ENCODE peak calls at places on chromosomes 6 and 20, in seven cellular contexts. One of them, this sample, is unnamed.

GRCh38 chr6:44054635-44055559 is 72.4 kb downstream of the MRPL14 start:
- DNase-seq in transverse colon: no peak
- DNase-seq in K562: no peak
- DNase-seq in sigmoid colon: no peak
- DNase-seq in stomach: no peak
- DNase-seq in ovary: no peak
- DNase-seq in upper lobe of left lung: no peak
- DNase-seq in this sample: no peak

GRCh38 chr20:59148713-59149493 is 14.7 kb upstream of the ZNF831 start:
- DNase-seq in sigmoid colon: no peak
- DNase-seq in ovary: no peak
- DNase-seq in transverse colon: no peak
- DNase-seq in upper lobe of left lung: no peak
- DNase-seq in stomach: no peak
- DNase-seq in K562: peak; percentile 9
- DNase-seq in this sample: no peak

GRCh38 chr20:46602429-46602828 is 48.8 kb downstream of the SLC13A3 start:
- DNase-seq in upper lobe of left lung: no peak
- DNase-seq in K562: no peak
- DNase-seq in ovary: no peak
- DNase-seq in sigmoid colon: no peak
- DNase-seq in transverse colon: no peak
- DNase-seq in stomach: no peak
- DNase-seq in this sample: no peak

GRCh38 chr6:49541210-49541724 is 9.2 kb upstream of the C6orf141 start:
- DNase-seq in sigmoid colon: no peak
- DNase-seq in stomach: no peak
- DNase-seq in ovary: no peak
- DNase-seq in upper lobe of left lung: no peak
- DNase-seq in K562: peak; percentile 31
- DNase-seq in transverse colon: no peak
- DNase-seq in this sample: no peak

GRCh38 chr6:44966449-44967091 is 361.6 kb upstream of the RUNX2 start:
- DNase-seq in ovary: no peak
- DNase-seq in stomach: no peak
- DNase-seq in upper lobe of left lung: no peak
- DNase-seq in K562: peak; percentile 85
- DNase-seq in transverse colon: no peak
- DNase-seq in sigmoid colon: no peak
- DNase-seq in this sample: no peak

GRCh38 chr20:5863040-5863811 is 87.1 kb downstream of the TRMT6 start:
- DNase-seq in ovary: peak; percentile 68
- DNase-seq in transverse colon: no peak
- DNase-seq in sigmoid colon: no peak
- DNase-seq in upper lobe of left lung: peak; percentile 49
- DNase-seq in K562: no peak
- DNase-seq in stomach: no peak
- DNase-seq in this sample: no peak

GRCh38 chr6:13038315-13039261 is 289.7 kb downstream of the TBC1D7 start:
- DNase-seq in ovary: no peak
- DNase-seq in upper lobe of left lung: no peak
- DNase-seq in stomach: peak; percentile 36
- DNase-seq in transverse colon: no peak
- DNase-seq in K562: no peak
- DNase-seq in sigmoid colon: no peak
- DNase-seq in this sample: no peak

GRCh38 chr6:100035873-100036653 is 42.0 kb upstream of the MCHR2 start:
- DNase-seq in upper lobe of left lung: no peak
- DNase-seq in stomach: no peak
- DNase-seq in transverse colon: no peak
- DNase-seq in sigmoid colon: no peak
- DNase-seq in ovary: no peak
- DNase-seq in K562: no peak
- DNase-seq in this sample: no peak

GRCh38 chr6:167912494-167912893 is 85.0 kb upstream of the KIF25 start:
- DNase-seq in sigmoid colon: no peak
- DNase-seq in upper lobe of left lung: no peak
- DNase-seq in ovary: no peak
- DNase-seq in transverse colon: no peak
- DNase-seq in K562: no peak
- DNase-seq in stomach: no peak
- DNase-seq in this sample: no peak

GRCh38 chr6:167913699-167914098 is 83.8 kb upstream of the KIF25 start:
- DNase-seq in transverse colon: no peak
- DNase-seq in upper lobe of left lung: no peak
- DNase-seq in ovary: no peak
- DNase-seq in stomach: no peak
- DNase-seq in sigmoid colon: no peak
- DNase-seq in K562: no peak
- DNase-seq in this sample: no peak

GRCh38 chr6:167918507-167919278 is 78.8 kb upstream of the KIF25 start:
- DNase-seq in transverse colon: no peak
- DNase-seq in upper lobe of left lung: no peak
- DNase-seq in sigmoid colon: no peak
- DNase-seq in stomach: no peak
- DNase-seq in K562: no peak
- DNase-seq in ovary: no peak
- DNase-seq in this sample: no peak

GRCh38 chr6:167917755-167918154 is 79.7 kb upstream of the KIF25 start:
- DNase-seq in sigmoid colon: no peak
- DNase-seq in stomach: no peak
- DNase-seq in transverse colon: no peak
- DNase-seq in upper lobe of left lung: no peak
- DNase-seq in ovary: no peak
- DNase-seq in K562: no peak
- DNase-seq in this sample: no peak

GRCh38 chr6:167915139-167915538 is 82.3 kb upstream of the KIF25 start:
- DNase-seq in sigmoid colon: no peak
- DNase-seq in ovary: no peak
- DNase-seq in transverse colon: no peak
- DNase-seq in stomach: no peak
- DNase-seq in K562: no peak
- DNase-seq in upper lobe of left lung: no peak
- DNase-seq in this sample: no peak
- H3K36me3 ChIP-seq in sigmoid colon: peaks cover 45% of the 10 kb centered on the region
- H3K36me3 ChIP-seq in ovary: no peaks in the 10 kb centered on the region
- H3K36me3 ChIP-seq in transverse colon: no peaks in the 10 kb centered on the region
- H3K36me3 ChIP-seq in stomach: peaks cover 87% of the 10 kb centered on the region
- H3K36me3 ChIP-seq in K562: peaks cover 96% of the 10 kb centered on the region
- H3K36me3 ChIP-seq in upper lobe of left lung: peaks cover 27% of the 10 kb centered on the region
- H3K36me3 ChIP-seq in this sample: peaks cover 3% of the 10 kb centered on the region

GRCh38 chr6:56437171-56437900 is 190.0 kb upstream of the COL21A1 start:
- DNase-seq in sigmoid colon: no peak
- DNase-seq in transverse colon: no peak
- DNase-seq in ovary: no peak
- DNase-seq in stomach: no peak
- DNase-seq in upper lobe of left lung: no peak
- DNase-seq in K562: no peak
- DNase-seq in this sample: no peak
- TF ChIP-seq EP300 in sigmoid colon: no peak
- TF ChIP-seq EP300 in transverse colon: no peak
- TF ChIP-seq EP300 in ovary: no peak
- TF ChIP-seq EP300 in stomach: no peak
- TF ChIP-seq EP300 in upper lobe of left lung: no peak
- TF ChIP-seq EP300 in K562: no peak
- TF ChIP-seq EP300 in this sample: no peak

GRCh38 chr20:41064377-41064776 is 35.8 kb downstream of the TOP1 start:
- DNase-seq in stomach: no peak
- DNase-seq in K562: no peak
- DNase-seq in transverse colon: no peak
- DNase-seq in sigmoid colon: no peak
- DNase-seq in upper lobe of left lung: no peak
- DNase-seq in ovary: no peak
- DNase-seq in this sample: no peak
- H3K36me3 ChIP-seq in stomach: peaks cover 40% of the 10 kb centered on the region
- H3K36me3 ChIP-seq in K562: peaks cover 76% of the 10 kb centered on the region
- H3K36me3 ChIP-seq in transverse colon: no peaks in the 10 kb centered on the region
- H3K36me3 ChIP-seq in sigmoid colon: no peaks in the 10 kb centered on the region
- H3K36me3 ChIP-seq in upper lobe of left lung: peaks cover 6% of the 10 kb centered on the region
- H3K36me3 ChIP-seq in ovary: no peaks in the 10 kb centered on the region
- H3K36me3 ChIP-seq in this sample: peaks cover 38% of the 10 kb centered on the region

GRCh38 chr6:77551135-77551534 is 87.8 kb upstream of the HTR1B start:
- DNase-seq in stomach: no peak
- DNase-seq in K562: no peak
- DNase-seq in upper lobe of left lung: no peak
- DNase-seq in sigmoid colon: no peak
- DNase-seq in ovary: no peak
- DNase-seq in transverse colon: no peak
- DNase-seq in this sample: no peak
- TF ChIP-seq EP300 in stomach: no peak
- TF ChIP-seq EP300 in K562: no peak
- TF ChIP-seq EP300 in upper lobe of left lung: no peak
- TF ChIP-seq EP300 in sigmoid colon: no peak
- TF ChIP-seq EP300 in ovary: no peak
- TF ChIP-seq EP300 in transverse colon: no peak
- TF ChIP-seq EP300 in this sample: no peak

GRCh38 chr6:158599635-158600034 is 39.7 kb downstream of the TMEM181 start:
- DNase-seq in K562: no peak
- DNase-seq in stomach: no peak
- DNase-seq in sigmoid colon: no peak
- DNase-seq in upper lobe of left lung: no peak
- DNase-seq in transverse colon: no peak
- DNase-seq in ovary: no peak
- DNase-seq in this sample: no peak

GRCh38 chr6:158597565-158597964 is 37.7 kb downstream of the TMEM181 start:
- DNase-seq in transverse colon: no peak
- DNase-seq in K562: no peak
- DNase-seq in upper lobe of left lung: no peak
- DNase-seq in sigmoid colon: no peak
- DNase-seq in stomach: no peak
- DNase-seq in ovary: no peak
- DNase-seq in this sample: no peak

GRCh38 chr6:158593670-158594069 is 33.8 kb downstream of the TMEM181 start:
- DNase-seq in sigmoid colon: no peak
- DNase-seq in transverse colon: no peak
- DNase-seq in upper lobe of left lung: no peak
- DNase-seq in ovary: no peak
- DNase-seq in K562: no peak
- DNase-seq in stomach: no peak
- DNase-seq in this sample: no peak

GRCh38 chr6:158595223-158595622 is 35.3 kb downstream of the TMEM181 start:
- DNase-seq in upper lobe of left lung: no peak
- DNase-seq in K562: no peak
- DNase-seq in ovary: no peak
- DNase-seq in transverse colon: no peak
- DNase-seq in stomach: no peak
- DNase-seq in sigmoid colon: no peak
- DNase-seq in this sample: no peak

DNA sequence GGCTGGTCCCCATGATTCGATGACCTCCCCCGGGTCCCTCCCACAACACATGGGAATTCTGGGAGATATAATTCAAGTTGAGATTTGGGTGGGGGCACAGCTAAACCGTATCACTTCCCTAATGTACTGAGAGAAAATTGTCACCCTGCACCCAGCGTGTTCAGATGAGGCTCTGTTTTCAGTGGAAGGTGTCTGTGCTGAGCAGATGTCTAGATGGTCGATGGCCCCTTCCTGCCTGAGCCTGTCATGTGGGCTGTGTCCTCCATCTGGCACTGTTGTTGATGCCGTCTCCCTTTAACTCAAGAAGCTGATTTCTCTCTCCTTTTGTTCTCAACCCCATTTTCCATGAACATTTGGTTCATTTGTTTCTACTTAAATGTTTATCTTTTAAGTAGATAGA is 37.0 kb downstream of the TMEM181 start:
- DNase-seq in stomach: no peak
- DNase-seq in transverse colon: no peak
- DNase-seq in K562: no peak
- DNase-seq in sigmoid colon: no peak
- DNase-seq in ovary: no peak
- DNase-seq in upper lobe of left lung: no peak
- DNase-seq in this sample: no peak
- H3K36me3 ChIP-seq in stomach: peaks cover 100% of the 10 kb centered on the region
- H3K36me3 ChIP-seq in transverse colon: no peaks in the 10 kb centered on the region
- H3K36me3 ChIP-seq in K562: peaks cover 89% of the 10 kb centered on the region
- H3K36me3 ChIP-seq in sigmoid colon: peaks cover 5% of the 10 kb centered on the region
- H3K36me3 ChIP-seq in ovary: no peaks in the 10 kb centered on the region
- H3K36me3 ChIP-seq in upper lobe of left lung: no peaks in the 10 kb centered on the region
- H3K36me3 ChIP-seq in this sample: no peaks in the 10 kb centered on the region

DNA sequence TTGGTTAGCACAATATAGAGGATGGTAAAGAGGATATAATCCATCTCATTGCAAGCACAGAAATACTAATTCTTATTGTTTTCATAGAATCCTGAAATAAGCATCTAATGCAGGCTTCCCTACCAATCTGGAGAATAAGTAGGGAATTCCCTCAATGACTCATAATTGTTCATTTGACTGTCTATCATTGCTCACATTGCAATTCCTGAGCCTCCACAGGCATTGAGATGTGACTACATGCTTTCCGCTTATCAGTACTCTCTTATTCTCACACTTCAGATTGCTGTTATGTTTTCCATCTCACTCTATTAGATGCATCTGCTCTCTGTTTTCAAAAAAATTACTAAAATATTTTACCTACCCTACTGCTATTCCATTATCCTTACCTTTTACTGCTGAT is 216.2 kb upstream of the PRSS16 start:
- DNase-seq in sigmoid colon: no peak
- DNase-seq in upper lobe of left lung: no peak
- DNase-seq in ovary: no peak
- DNase-seq in K562: no peak
- DNase-seq in stomach: no peak
- DNase-seq in transverse colon: no peak
- DNase-seq in this sample: no peak
- TF ChIP-seq EP300 in sigmoid colon: no peak
- TF ChIP-seq EP300 in upper lobe of left lung: no peak
- TF ChIP-seq EP300 in ovary: no peak
- TF ChIP-seq EP300 in K562: no peak
- TF ChIP-seq EP300 in stomach: no peak
- TF ChIP-seq EP300 in transverse colon: no peak
- TF ChIP-seq EP300 in this sample: no peak

GRCh38 chr6:36953931-36954261 is 642 bp upstream of the PI16 start:
- DNase-seq in ovary: no peak
- DNase-seq in sigmoid colon: no peak
- DNase-seq in transverse colon: no peak
- DNase-seq in stomach: no peak
- DNase-seq in K562: no peak
- DNase-seq in upper lobe of left lung: no peak
- DNase-seq in this sample: no peak
- H3K36me3 ChIP-seq in ovary: no peaks in the 10 kb centered on the region
- H3K36me3 ChIP-seq in sigmoid colon: no peaks in the 10 kb centered on the region
- H3K36me3 ChIP-seq in transverse colon: no peaks in the 10 kb centered on the region
- H3K36me3 ChIP-seq in stomach: no peaks in the 10 kb centered on the region
- H3K36me3 ChIP-seq in K562: no peaks in the 10 kb centered on the region
- H3K36me3 ChIP-seq in upper lobe of left lung: no peaks in the 10 kb centered on the region
- H3K36me3 ChIP-seq in this sample: no peaks in the 10 kb centered on the region